ENCODE peak calls at places on chromosome 19, in five cellular contexts. L is H9, R is Calu3, U is WTC11, C is left ventricle myocardium inferior. F is an unnamed sample.

GRCh38 chr19:12939292-12939606 is 840 bp downstream of the CALR start:
- DNase-seq in L (no peak), R (no peak), U (no peak), C (no peak), F (no peak)

GRCh38 chr19:19817357-19817756 is 4.2 kb downstream of the ZNF506 start:
- DNase-seq in L (no peak), R (no peak), U (no peak), C (no peak), F (no peak)

GRCh38 chr19:4183967-4184717 is 1.7 kb downstream of the ANKRD24 start:
- DNase-seq in L (no peak), R (no peak), U (no peak), C (no peak), F (no peak)

GRCh38 chr19:35608250-35608649 is 4.3 kb upstream of the HAUS5 start:
- DNase-seq in L (no peak), R (no peak), U (no peak), C (no peak), F (no peak)

GRCh38 chr19:7772752-7773291 is 9.8 kb downstream of the CLEC4M start:
- DNase-seq in L (no peak), R (no peak), U (no peak), C (no peak), F (no peak)

GRCh38 chr19:29965529-29965928 is 23.5 kb downstream of the URI1 start:
- DNase-seq in L (no peak), R (no peak), U (no peak), C (no peak), F (no peak)

GRCh38 chr19:14450168-14450874 is 17.2 kb downstream of the PKN1 start:
- DNase-seq in L (peak), R (peak), U (peak), C (no peak), F (no peak)

GRCh38 chr19:38145627-38146026 is 78.4 kb downstream of the DPF1 start:
- DNase-seq in L (no peak), R (no peak), U (no peak), C (no peak), F (no peak)

GRCh38 chr19:12733369-12733896 is 1.1 kb downstream of the TRIR start:
- DNase-seq in L (no peak), R (peak), U (no peak), C (no peak), F (no peak)

GRCh38 chr19:38718747-38719543 is 25.3 kb downstream of the CAPN12 start:
- DNase-seq in L (peak), R (peak), U (peak), C (peak), F (no peak)

GRCh38 chr19:45391346-45391745 is 13.5 kb downstream of the PPP1R13L start:
- DNase-seq in L (peak), R (no peak), U (peak), C (no peak), F (no peak)

GRCh38 chr19:39951686-39952085 is 17.3 kb upstream of the FCGBP start:
- DNase-seq in L (no peak), R (no peak), U (no peak), C (no peak), F (no peak)

GRCh38 chr19:55443824-55444719 is 972 bp upstream of the SHISA7 start:
- DNase-seq in L (no peak), R (no peak), U (no peak), C (no peak), F (no peak)

GRCh38 chr19:24069907-24070657 is 16.9 kb upstream of the ZNF254 start:
- DNase-seq in L (no peak), R (no peak), U (no peak), C (no peak), F (no peak)

GRCh38 chr19:7965921-7966665 is 22.6 kb upstream of the TIMM44 start:
- DNase-seq in L (no peak), R (no peak), U (no peak), C (no peak), F (no peak)

GRCh38 chr19:46427518-46427917 is 1.2 kb downstream of the PNMA8C start:
- DNase-seq in L (no peak), R (no peak), U (no peak), C (no peak), F (no peak)

GRCh38 chr19:46428278-46429141 is at the start of gene PNMA8C:
- DNase-seq in L (peak), R (peak), U (peak), C (peak), F (no peak)

GRCh38 chr19:46435009-46435408 is 6.3 kb upstream of the PNMA8C start:
- DNase-seq in L (no peak), R (no peak), U (no peak), C (no peak), F (no peak)

GRCh38 chr19:46429999-46430398 is 1.3 kb upstream of the PNMA8C start:
- DNase-seq in L (no peak), R (no peak), U (no peak), C (no peak), F (no peak)

DNA sequence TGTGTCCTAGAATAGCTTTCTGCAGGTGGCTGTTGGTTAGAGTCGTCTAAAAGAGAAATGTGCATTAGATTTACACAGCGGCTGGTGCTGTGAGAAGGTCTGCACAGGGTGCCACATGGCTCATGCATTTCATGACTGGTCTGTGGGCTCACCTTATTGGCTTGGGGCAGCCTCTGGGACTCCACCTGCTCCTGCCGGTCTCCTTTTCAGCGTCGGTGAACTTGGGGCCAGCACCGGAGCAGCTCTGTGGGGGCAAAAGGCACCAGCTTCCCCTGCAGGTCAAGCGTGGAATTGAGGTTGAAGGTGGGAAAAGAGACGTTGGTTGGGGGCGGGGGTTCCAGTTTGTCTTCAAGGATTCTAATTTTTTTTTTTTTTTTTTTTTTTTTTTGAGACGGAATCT is 3.1 kb upstream of the PNMA8C start:
- DNase-seq in L (peak), R (no peak), U (peak), C (no peak), F (no peak)
- TF ChIP-seq CTCF in L (peak), R (no peak), U (peak), C (peak), F (no peak)

DNA sequence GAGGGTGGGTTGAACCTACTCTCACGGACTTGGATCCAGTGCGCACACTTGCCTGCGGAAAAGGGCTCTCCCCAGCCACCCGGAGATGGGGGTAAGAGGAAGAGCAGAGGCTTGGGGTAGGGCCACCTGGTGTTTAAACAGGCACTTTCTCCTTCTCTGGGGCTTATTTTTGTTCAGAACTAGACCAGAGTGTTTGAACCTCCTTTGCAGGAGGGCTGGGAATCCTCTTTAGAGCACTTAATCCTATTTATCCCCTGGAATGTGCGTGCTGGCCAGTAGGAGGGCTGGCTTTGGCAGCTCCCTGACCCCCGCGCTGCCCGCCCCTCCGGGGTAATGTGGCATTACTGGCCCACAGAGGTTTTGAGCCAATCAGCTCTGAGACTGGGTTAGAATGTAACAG is 2.0 kb downstream of the RGS9BP start:
- DNase-seq in L (peak), R (no peak), U (peak), C (no peak), F (no peak)
- TF ChIP-seq CTCF in L (peak), R (no peak), U (no peak), C (peak), F (no peak)

GRCh38 chr19:6769006-6769637 is 1.9 kb upstream of the SH2D3A start:
- DNase-seq in L (peak), R (no peak), U (peak), C (no peak), F (no peak)
- TF ChIP-seq CTCF in L (peak), R (no peak), U (peak), C (peak), F (no peak)

GRCh38 chr19:11534538-11534937 is 4.1 kb upstream of the CNN1 start:
- DNase-seq in L (no peak), R (no peak), U (no peak), C (no peak), F (no peak)
- TF ChIP-seq CTCF in L (no peak), R (no peak), U (no peak), C (no peak), F (no peak)

DNA sequence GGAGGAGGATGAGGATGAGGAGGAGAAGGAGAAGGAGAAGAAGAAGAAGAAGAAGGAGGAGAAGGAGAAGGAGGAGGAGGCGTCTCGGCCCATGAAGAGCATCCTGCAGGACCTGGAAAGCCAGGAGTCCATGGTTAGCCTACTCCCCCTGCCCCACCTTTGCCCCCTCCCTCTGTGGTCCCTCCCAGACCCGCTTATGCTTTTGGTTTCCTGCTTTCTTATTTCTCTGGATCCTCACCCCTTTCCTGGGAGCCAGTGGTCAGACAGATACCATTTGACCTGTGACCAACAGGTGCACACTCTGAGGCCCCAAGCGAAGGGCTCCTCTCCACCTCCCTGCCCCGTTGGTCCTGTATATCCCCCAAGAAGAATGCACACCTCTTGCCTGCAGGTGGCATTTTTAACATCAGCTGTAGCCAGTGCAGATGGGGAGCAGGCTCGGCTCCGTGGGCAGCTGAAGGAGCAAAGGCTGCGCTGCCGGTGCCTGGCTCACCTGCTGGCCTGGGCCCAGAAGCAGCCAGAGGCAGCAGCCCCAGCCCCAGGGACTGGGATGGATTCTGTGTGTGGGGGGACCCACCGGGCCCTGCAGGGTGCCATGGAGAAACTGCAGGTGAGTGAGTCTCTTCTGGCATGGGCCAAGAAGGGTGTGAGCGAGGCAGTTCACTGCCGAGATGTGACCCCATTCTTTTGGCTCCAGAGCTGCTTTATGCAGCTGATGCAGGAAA is 32.1 kb upstream of the ZNF492 start:
- DNase-seq in L (no peak), R (no peak), U (no peak), C (no peak), F (no peak)
- TF ChIP-seq CTCF in L (no peak), R (no peak), U (no peak), C (no peak), F (no peak)

GRCh38 chr19:18489627-18490184 is 32.2 kb downstream of the ELL start:
- DNase-seq in L (no peak), R (no peak), U (no peak), C (no peak), F (no peak)

GRCh38 chr19:18487576-18488402 is 34.1 kb downstream of the ELL start:
- DNase-seq in L (no peak), R (no peak), U (no peak), C (no peak), F (no peak)

GRCh38 chr19:18486746-18487145 is 35.1 kb downstream of the ELL start:
- DNase-seq in L (no peak), R (no peak), U (no peak), C (no peak), F (no peak)

GRCh38 chr19:18488838-18489626 is 32.8 kb downstream of the ELL start:
- DNase-seq in L (peak), R (peak), U (peak), C (no peak), F (no peak)

DNA sequence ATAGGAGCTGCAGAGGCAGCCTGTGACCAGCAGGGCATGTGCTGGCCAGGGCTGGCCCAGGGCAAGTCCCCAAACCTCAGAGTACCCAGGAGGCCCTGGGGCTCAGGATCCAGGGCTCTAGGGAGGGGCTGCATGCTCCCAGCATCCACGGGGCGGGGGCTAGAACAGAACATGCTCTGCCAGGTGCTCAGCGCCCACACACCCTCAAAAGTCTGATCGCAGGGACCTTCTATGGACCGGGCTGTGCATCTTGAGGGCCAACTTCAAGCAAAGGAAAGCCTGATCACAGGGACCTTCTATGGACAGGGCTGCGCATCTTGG is 33.5 kb downstream of the ELL start:
- DNase-seq in L (no peak), R (peak), U (no peak), C (no peak), F (no peak)
- TF ChIP-seq CTCF in L (no peak), R (no peak), U (no peak), C (peak), F (no peak)